ENCODE peak calls at places on chromosomes 3 and 15, in four cellular contexts. N, W, P and J are unnamed samples.

GRCh38 chr3:124759666-124760401 is 29.6 kb downstream of the UMPS start:
- DNase-seq in N (no peak), W (no peak), P (no peak), J (no peak)

GRCh38 chr3:94596887-94597537 is 534.2 kb downstream of the NSUN3 start:
- DNase-seq in N (no peak), W (no peak), P (no peak), J (no peak)

GRCh38 chr15:98983333-98983732 is 24.3 kb downstream of the PGPEP1L start:
- DNase-seq in N (peak; percentile 71), W (no peak), P (no peak), J (no peak)

GRCh38 chr3:152444029-152444641 is 175.4 kb downstream of the MBNL1 start:
- DNase-seq in N (peak; percentile 48), W (peak; percentile 42), P (peak; percentile 33), J (no peak)

GRCh38 chr15:84741151-84741550 is 7.2 kb upstream of the ZNF592 start:
- DNase-seq in N (no peak), W (no peak), P (no peak), J (no peak)

GRCh38 chr3:175336406-175337133 is 477.4 kb downstream of the NAALADL2 start:
- DNase-seq in N (no peak), W (no peak), P (no peak), J (no peak)

GRCh38 chr3:113354307-113354706 is 87.0 kb downstream of the CFAP44 start:
- DNase-seq in N (no peak), W (no peak), P (no peak), J (no peak)

GRCh38 chr15:35540031-35540430 is 5.9 kb downstream of the DPH6 start:
- DNase-seq in N (no peak), W (no peak), P (no peak), J (no peak)

GRCh38 chr15:81351651-81352050 is 22.4 kb downstream of the TMC3 start:
- DNase-seq in N (no peak), W (no peak), P (no peak), J (no peak)

GRCh38 chr3:33218072-33218445 is 551 bp downstream of the SUSD5 start:
- DNase-seq in N (no peak), W (no peak), P (no peak), J (no peak)

GRCh38 chr15:67327312-67327711 is 72.7 kb downstream of the IQCH start:
- DNase-seq in N (no peak), W (no peak), P (no peak), J (no peak)

GRCh38 chr15:45199136-45199810 is 11.5 kb upstream of the SHF start:
- DNase-seq in N (peak; percentile 54), W (peak; percentile 15), P (peak; percentile 34), J (peak; percentile 29)

GRCh38 chr3:119703900-119704531 is 1.2 kb downstream of the CFAP91 start:
- DNase-seq in N (no peak), W (peak; percentile 17), P (no peak), J (no peak)

GRCh38 chr15:35298509-35298908 is 213.4 kb upstream of the NANOGP8 start:
- DNase-seq in N (no peak), W (no peak), P (no peak), J (no peak)

GRCh38 chr3:125154800-125155269 is 57.7 kb downstream of the SLC12A8 start:
- DNase-seq in N (peak; percentile 68), W (no peak), P (no peak), J (no peak)

GRCh38 chr3:62011667-62012066 is 361.7 kb downstream of the FEZF2 start:
- DNase-seq in N (no peak), W (no peak), P (no peak), J (no peak)

DNA sequence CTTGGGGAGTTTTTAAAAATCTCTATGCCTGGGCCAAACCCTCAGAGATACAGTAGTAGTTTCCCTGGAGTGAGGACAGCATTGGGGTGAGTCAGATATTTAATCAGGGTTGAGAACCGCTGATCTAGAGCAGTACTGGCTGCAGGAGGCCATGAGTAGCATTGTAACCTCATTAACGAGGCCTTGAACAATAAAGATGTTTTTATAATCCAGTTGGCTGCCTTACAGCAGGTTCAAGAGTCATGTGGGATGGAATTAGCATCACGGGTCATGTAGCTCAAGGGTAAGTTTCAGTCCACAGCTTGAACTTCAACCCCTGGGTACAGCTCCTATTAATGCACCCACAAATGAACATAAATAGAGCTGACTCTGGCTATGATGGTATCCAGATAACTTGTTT is 5.1 kb downstream of the HPS3 start:
- DNase-seq in N (no peak), W (no peak), P (no peak), J (no peak)
- TF ChIP-seq ETV6 in N (no peak), W (no peak), P (no peak), J (no peak)

GRCh38 chr3:28544236-28544635 is 195.6 kb upstream of the AZI2 start:
- DNase-seq in N (no peak), W (no peak), P (no peak), J (no peak)
- TF ChIP-seq ETV6 in N (no peak), W (no peak), P (no peak), J (no peak)

GRCh38 chr15:85897818-85898717 is 103.3 kb upstream of the KLHL25 start:
- DNase-seq in N (no peak), W (no peak), P (no peak), J (peak; percentile 50)

GRCh38 chr15:85892232-85892631 is 97.5 kb upstream of the KLHL25 start:
- DNase-seq in N (no peak), W (no peak), P (no peak), J (no peak)

GRCh38 chr15:85899927-85900326 is 105.2 kb upstream of the KLHL25 start:
- DNase-seq in N (no peak), W (no peak), P (no peak), J (no peak)

GRCh38 chr15:85891470-85891869 is 96.7 kb upstream of the KLHL25 start:
- DNase-seq in N (no peak), W (no peak), P (no peak), J (no peak)

DNA sequence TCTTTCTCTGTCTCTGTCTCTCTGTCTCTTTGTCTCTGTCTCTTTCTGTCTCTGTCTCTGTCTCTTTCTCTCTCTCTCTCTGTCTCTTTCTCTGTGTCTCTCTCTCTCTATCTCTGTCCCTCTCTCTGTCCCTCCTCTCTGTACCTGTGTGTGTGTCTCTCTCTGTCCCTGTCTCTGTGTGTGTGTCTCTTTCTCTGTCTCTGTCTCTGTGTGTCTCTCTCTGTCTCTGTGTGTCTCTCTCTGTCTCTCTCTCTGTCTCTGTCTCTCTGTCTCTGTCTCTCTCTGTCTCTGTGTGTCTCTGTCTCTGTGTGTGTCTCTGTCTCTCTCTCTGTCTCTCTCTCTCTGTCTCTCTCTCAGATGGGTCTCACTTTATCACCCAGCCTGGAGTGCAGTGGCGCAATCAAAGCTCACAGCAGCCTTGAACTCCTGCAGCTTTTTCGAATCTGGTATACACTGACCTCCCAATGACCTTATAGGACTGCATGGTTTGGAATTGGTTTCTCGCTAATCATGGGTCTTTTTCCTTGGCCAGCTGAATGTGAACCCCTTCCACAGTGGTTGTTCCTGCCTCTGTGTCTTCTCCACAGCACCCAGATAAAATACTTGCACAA is 102.6 kb upstream of the KLHL25 start:
- DNase-seq in N (no peak), W (no peak), P (no peak), J (no peak)
- TF ChIP-seq ETV6 in N (no peak), W (no peak), P (no peak), J (no peak)

GRCh38 chr15:101242160-101242998 is 9.5 kb downstream of the CHSY1 start:
- DNase-seq in N (no peak), W (no peak), P (peak; percentile 74), J (no peak)
- TF ChIP-seq ETV6 in N (no peak), W (no peak), P (no peak), J (no peak)

DNA sequence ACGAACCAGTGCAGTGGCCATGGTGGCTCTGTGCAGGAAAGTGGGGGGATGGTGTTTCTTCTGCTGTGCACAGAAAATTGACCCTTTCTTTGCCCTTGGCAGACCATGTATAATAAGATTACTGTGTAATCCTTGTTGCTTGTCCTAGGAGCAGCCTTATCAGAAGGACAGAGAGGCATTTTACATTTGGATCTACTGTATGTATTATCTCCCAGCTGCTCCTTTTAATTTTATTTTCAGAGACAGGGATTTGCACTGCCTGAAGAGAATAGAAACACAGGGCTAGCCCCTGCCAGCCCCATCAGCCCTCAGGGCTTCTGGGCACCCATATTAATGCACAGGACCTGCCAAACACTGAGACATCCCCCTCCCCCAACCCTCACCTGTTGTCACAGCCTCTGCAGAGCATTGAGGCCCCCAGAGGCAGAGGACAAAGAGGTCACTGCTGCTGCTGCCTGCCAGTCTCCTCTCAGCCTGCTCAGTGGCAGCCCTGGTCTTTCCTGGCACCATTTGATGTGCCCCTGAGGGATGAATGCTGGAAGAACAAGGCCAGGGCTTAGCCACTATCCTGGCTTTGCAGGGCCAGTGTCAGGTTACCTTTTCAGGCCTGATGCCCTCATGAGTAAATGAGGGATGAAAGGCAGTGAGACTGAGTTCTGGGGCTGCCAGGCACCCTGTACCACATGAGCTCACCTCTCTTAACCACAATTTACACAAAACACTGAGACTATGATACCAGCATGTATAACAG is 533.4 kb downstream of the NTRK3 start:
- DNase-seq in N (no peak), W (no peak), P (no peak), J (no peak)
- TF ChIP-seq ETV6 in N (no peak), W (no peak), P (no peak), J (no peak)

GRCh38 chr15:51837784-51838183 is 8.3 kb downstream of the TMOD3 start:
- DNase-seq in N (no peak), W (no peak), P (peak; percentile 53), J (no peak)
- TF ChIP-seq ETV6 in N (no peak), W (no peak), P (no peak), J (no peak)

GRCh38 chr3:2875699-2876098 is 234.5 kb downstream of the IL5RA start:
- DNase-seq in N (no peak), W (no peak), P (no peak), J (no peak)

GRCh38 chr3:2870714-2871353 is 239.3 kb downstream of the IL5RA start:
- DNase-seq in N (no peak), W (no peak), P (no peak), J (no peak)

GRCh38 chr3:2869905-2870304 is 240.3 kb downstream of the IL5RA start:
- DNase-seq in N (no peak), W (no peak), P (no peak), J (no peak)

GRCh38 chr3:2873986-2874385 is 236.2 kb downstream of the IL5RA start:
- DNase-seq in N (no peak), W (no peak), P (no peak), J (no peak)

GRCh38 chr3:2872884-2873283 is 237.3 kb downstream of the IL5RA start:
- DNase-seq in N (no peak), W (no peak), P (no peak), J (no peak)
- TF ChIP-seq ETV6 in N (no peak), W (no peak), P (no peak), J (no peak)

DNA sequence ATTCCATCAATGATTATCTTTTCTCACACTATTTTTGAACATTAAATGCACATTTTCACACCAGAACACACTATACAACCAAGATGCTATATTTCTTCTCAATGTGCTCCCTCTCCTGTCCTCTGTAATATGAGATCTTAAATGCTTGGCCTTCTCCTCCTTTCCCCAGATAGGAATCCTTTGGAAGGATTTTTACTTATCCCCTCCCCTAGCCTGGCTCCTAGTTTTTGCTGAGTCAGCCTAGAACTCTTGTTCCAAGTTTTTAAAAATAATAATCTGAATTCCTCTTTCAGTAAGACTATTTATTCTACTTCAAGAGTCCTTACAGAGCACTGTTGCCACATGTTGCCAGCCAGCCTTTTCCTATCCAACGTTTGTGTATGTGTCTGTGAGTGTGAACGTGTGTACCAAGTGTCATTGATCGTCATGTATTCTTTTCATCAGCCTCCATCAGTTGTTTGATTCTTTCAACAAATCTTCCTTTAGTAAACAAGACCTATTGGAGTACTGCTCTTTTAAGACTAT is 11.0 kb upstream of the KCNMB2 start:
- DNase-seq in N (no peak), W (no peak), P (no peak), J (no peak)
- TF ChIP-seq ETV6 in N (no peak), W (no peak), P (no peak), J (no peak)